ENCODE peak calls at places on chromosomes 13 and 19, in four cellular contexts. One of them, this sample, is unnamed.

GRCh38 chr13:51020600-51020999 is 90.5 kb downstream of the C13orf42 start:
- DNase-seq in AG09309: no peak
- DNase-seq in T-helper 1 cell: no peak
- DNase-seq in AML-193: no peak
- DNase-seq in this sample: no peak

GRCh38 chr19:6568010-6568411 is 22.9 kb downstream of the CD70 start:
- DNase-seq in AG09309: no peak
- DNase-seq in T-helper 1 cell: no peak
- DNase-seq in AML-193: no peak
- DNase-seq in this sample: no peak

GRCh38 chr19:36152886-36153525 is 759 bp upstream of the COX7A1 start:
- DNase-seq in AG09309: no peak
- DNase-seq in T-helper 1 cell: no peak
- DNase-seq in AML-193: no peak
- DNase-seq in this sample: no peak

GRCh38 chr19:41321600-41322270 is 11.8 kb downstream of the CCDC97 start:
- DNase-seq in AG09309: no peak
- DNase-seq in T-helper 1 cell: no peak
- DNase-seq in AML-193: peak; percentile 5
- DNase-seq in this sample: no peak

GRCh38 chr19:15623711-15624318 is 8.8 kb downstream of the CYP4F8 start:
- DNase-seq in AG09309: no peak
- DNase-seq in T-helper 1 cell: no peak
- DNase-seq in AML-193: no peak
- DNase-seq in this sample: no peak

GRCh38 chr19:22526661-22527272 is 104.6 kb upstream of the ZNF98 start:
- DNase-seq in AG09309: no peak
- DNase-seq in T-helper 1 cell: no peak
- DNase-seq in AML-193: no peak
- DNase-seq in this sample: no peak

GRCh38 chr13:99657848-99658265 is 156.6 kb downstream of the TM9SF2 start:
- DNase-seq in AG09309: no peak
- DNase-seq in T-helper 1 cell: no peak
- DNase-seq in AML-193: no peak
- DNase-seq in this sample: peak; percentile 64

GRCh38 chr13:28059214-28059613 is 41.2 kb downstream of the FLT3 start:
- DNase-seq in AG09309: no peak
- DNase-seq in T-helper 1 cell: peak; percentile 21
- DNase-seq in AML-193: peak; percentile 80
- DNase-seq in this sample: no peak

GRCh38 chr13:107124129-107124718 is 556.3 kb upstream of the ARGLU1 start:
- DNase-seq in AG09309: no peak
- DNase-seq in T-helper 1 cell: no peak
- DNase-seq in AML-193: peak; percentile 7
- DNase-seq in this sample: no peak

GRCh38 chr13:43783820-43784219 is 3.0 kb downstream of the ENOX1 start:
- DNase-seq in AG09309: no peak
- DNase-seq in T-helper 1 cell: no peak
- DNase-seq in AML-193: no peak
- DNase-seq in this sample: no peak

GRCh38 chr19:56350416-56351045 is 35.9 kb upstream of the ZSCAN5A start:
- DNase-seq in AG09309: peak; percentile 8
- DNase-seq in T-helper 1 cell: peak; percentile 17
- DNase-seq in AML-193: peak; percentile 56
- DNase-seq in this sample: no peak

GRCh38 chr19:50361290-50362029 is 4.0 kb downstream of the NAPSA start:
- DNase-seq in AG09309: no peak
- DNase-seq in T-helper 1 cell: no peak
- DNase-seq in AML-193: no peak
- DNase-seq in this sample: no peak

GRCh38 chr13:99972190-99972731 is 694 bp upstream of the ZIC5 start:
- DNase-seq in AG09309: no peak
- DNase-seq in T-helper 1 cell: no peak
- DNase-seq in AML-193: no peak
- DNase-seq in this sample: peak; percentile 43

GRCh38 chr19:35073941-35074340 is 32.4 kb downstream of the HPN start:
- DNase-seq in AG09309: no peak
- DNase-seq in T-helper 1 cell: no peak
- DNase-seq in AML-193: no peak
- DNase-seq in this sample: no peak

GRCh38 chr19:15779756-15780476 is 7.5 kb upstream of the OR10H5 start:
- DNase-seq in AG09309: no peak
- DNase-seq in T-helper 1 cell: no peak
- DNase-seq in AML-193: no peak
- DNase-seq in this sample: peak; percentile 82

GRCh38 chr19:6677924-6678689 is 8.1 kb upstream of the TNFSF14 start:
- DNase-seq in AG09309: no peak
- DNase-seq in T-helper 1 cell: no peak
- DNase-seq in AML-193: no peak
- DNase-seq in this sample: no peak

GRCh38 chr19:3606174-3606689 is 443 bp downstream of the TBXA2R start:
- DNase-seq in AG09309: no peak
- DNase-seq in T-helper 1 cell: no peak
- DNase-seq in AML-193: no peak
- DNase-seq in this sample: no peak